ENCODE peak calls at places on chromosomes 16 and 17, in five cellular contexts. One of them, this sample, is unnamed. For H3K4me1 and H3K36me3, the result is how much of the 10 kb centered on the place peaks cover.

GRCh38 chr16:35714665-35715064 is 2255.3 kb downstream of the TP53TG3F start:
- DNase-seq in body of pancreas: no peak
- DNase-seq in adrenal gland: no peak
- DNase-seq in heart left ventricle: peak
- DNase-seq in esophagus squamous epithelium: no peak
- DNase-seq in this sample: no peak

GRCh38 chr16:12500771-12501170 is 302.9 kb downstream of the CPPED1 start:
- DNase-seq in body of pancreas: no peak
- DNase-seq in adrenal gland: peak
- DNase-seq in heart left ventricle: no peak
- DNase-seq in esophagus squamous epithelium: no peak
- DNase-seq in this sample: no peak

GRCh38 chr16:2779151-2779920 is 2.3 kb upstream of the ELOB start:
- DNase-seq in body of pancreas: no peak
- DNase-seq in adrenal gland: no peak
- DNase-seq in heart left ventricle: no peak
- DNase-seq in esophagus squamous epithelium: no peak
- DNase-seq in this sample: no peak

GRCh38 chr17:77444653-77445029 is 303.9 kb downstream of the SEC14L1 start:
- DNase-seq in body of pancreas: peak
- DNase-seq in adrenal gland: no peak
- DNase-seq in heart left ventricle: no peak
- DNase-seq in esophagus squamous epithelium: no peak
- DNase-seq in this sample: no peak

GRCh38 chr17:61205931-61206330 is 193.7 kb upstream of the TBX2 start:
- DNase-seq in body of pancreas: no peak
- DNase-seq in adrenal gland: no peak
- DNase-seq in heart left ventricle: no peak
- DNase-seq in esophagus squamous epithelium: no peak
- DNase-seq in this sample: no peak

GRCh38 chr16:31072540-31073072 is 1.4 kb downstream of the ZNF668 start:
- DNase-seq in body of pancreas: no peak
- DNase-seq in adrenal gland: no peak
- DNase-seq in heart left ventricle: no peak
- DNase-seq in esophagus squamous epithelium: no peak
- DNase-seq in this sample: no peak

GRCh38 chr17:7886227-7887037 is 2.2 kb upstream of the CHD3 start:
- DNase-seq in body of pancreas: peak
- DNase-seq in adrenal gland: peak
- DNase-seq in heart left ventricle: no peak
- DNase-seq in esophagus squamous epithelium: no peak
- DNase-seq in this sample: peak

GRCh38 chr17:3033741-3034577 is 29.4 kb downstream of the OR1D5 start:
- DNase-seq in body of pancreas: no peak
- DNase-seq in adrenal gland: no peak
- DNase-seq in heart left ventricle: no peak
- DNase-seq in esophagus squamous epithelium: no peak
- DNase-seq in this sample: no peak

GRCh38 chr17:82244413-82245140 is 15.7 kb downstream of the SLC16A3 start:
- DNase-seq in body of pancreas: no peak
- DNase-seq in adrenal gland: no peak
- DNase-seq in heart left ventricle: no peak
- DNase-seq in esophagus squamous epithelium: no peak
- DNase-seq in this sample: peak

GRCh38 chr16:50635505-50636392 is 45.4 kb downstream of the SNX20 start:
- DNase-seq in body of pancreas: no peak
- DNase-seq in adrenal gland: no peak
- DNase-seq in heart left ventricle: no peak
- DNase-seq in esophagus squamous epithelium: no peak
- DNase-seq in this sample: peak

GRCh38 chr16:89759742-89760366 is 38.5 kb downstream of the ZNF276 start:
- DNase-seq in body of pancreas: no peak
- DNase-seq in adrenal gland: no peak
- DNase-seq in heart left ventricle: no peak
- DNase-seq in esophagus squamous epithelium: no peak
- DNase-seq in this sample: no peak

GRCh38 chr16:81548901-81549546 is 104.4 kb downstream of the CMIP start:
- DNase-seq in body of pancreas: peak
- DNase-seq in adrenal gland: no peak
- DNase-seq in heart left ventricle: no peak
- DNase-seq in esophagus squamous epithelium: no peak
- DNase-seq in this sample: no peak
- H3K4me1 ChIP-seq in body of pancreas: under half
- H3K4me1 ChIP-seq in adrenal gland: under half
- H3K4me1 ChIP-seq in heart left ventricle: under half
- H3K4me1 ChIP-seq in esophagus squamous epithelium: under half
- H3K4me1 ChIP-seq in this sample: under half

GRCh38 chr16:14487579-14487978 is 142.5 kb downstream of the PARN start:
- DNase-seq in body of pancreas: no peak
- DNase-seq in adrenal gland: no peak
- DNase-seq in heart left ventricle: no peak
- DNase-seq in esophagus squamous epithelium: no peak
- DNase-seq in this sample: no peak

GRCh38 chr16:14485131-14485551 is 144.9 kb downstream of the PARN start:
- DNase-seq in body of pancreas: no peak
- DNase-seq in adrenal gland: no peak
- DNase-seq in heart left ventricle: no peak
- DNase-seq in esophagus squamous epithelium: no peak
- DNase-seq in this sample: no peak

GRCh38 chr16:14485811-14486519 is 144.1 kb downstream of the PARN start:
- DNase-seq in body of pancreas: no peak
- DNase-seq in adrenal gland: no peak
- DNase-seq in heart left ventricle: no peak
- DNase-seq in esophagus squamous epithelium: no peak
- DNase-seq in this sample: no peak

GRCh38 chr16:14489460-14489859 is 140.6 kb downstream of the PARN start:
- DNase-seq in body of pancreas: no peak
- DNase-seq in adrenal gland: peak
- DNase-seq in heart left ventricle: no peak
- DNase-seq in esophagus squamous epithelium: no peak
- DNase-seq in this sample: peak

DNA sequence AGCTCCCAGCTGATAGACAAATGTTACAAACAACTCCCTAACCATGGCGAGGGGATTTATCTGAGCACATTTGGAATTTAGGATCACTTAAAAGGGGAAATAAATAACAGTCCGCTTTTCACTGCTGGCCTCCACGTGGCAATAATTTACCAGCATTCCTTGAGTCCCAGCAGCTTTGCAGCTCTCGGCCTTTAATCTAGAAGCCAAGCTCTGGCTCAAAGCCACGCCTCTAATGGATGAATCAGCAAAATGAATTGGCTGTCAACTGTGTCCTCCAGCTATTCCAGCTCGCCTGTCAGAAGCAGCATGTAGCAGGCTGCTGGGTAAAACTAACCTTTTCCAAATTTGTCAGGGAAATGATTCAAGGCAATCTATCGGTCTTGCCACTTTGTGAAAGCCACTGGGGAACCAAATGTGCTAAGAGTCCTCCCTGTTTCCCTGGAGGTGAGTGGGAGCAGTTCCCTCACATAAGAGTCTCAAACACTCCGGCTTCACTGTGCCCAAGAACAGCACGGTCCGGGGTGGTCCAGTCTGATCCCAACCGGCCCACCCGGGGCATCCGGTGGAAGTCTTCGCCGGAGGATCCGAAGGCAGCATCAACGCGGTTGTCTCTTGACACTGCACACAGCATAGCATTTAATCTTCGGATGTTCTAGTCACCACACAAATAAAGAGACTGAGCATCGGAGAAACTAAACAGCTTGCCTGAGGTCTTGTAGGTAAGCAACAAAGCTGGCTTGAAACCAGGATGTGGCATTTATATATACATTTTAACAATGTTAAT is 143.3 kb downstream of the PARN start:
- DNase-seq in body of pancreas: peak
- DNase-seq in adrenal gland: peak
- DNase-seq in heart left ventricle: peak
- DNase-seq in esophagus squamous epithelium: no peak
- DNase-seq in this sample: peak
- TF ChIP-seq CTCF in body of pancreas: peak
- TF ChIP-seq CTCF in adrenal gland: peak
- TF ChIP-seq CTCF in heart left ventricle: no peak
- TF ChIP-seq CTCF in esophagus squamous epithelium: no peak
- TF ChIP-seq CTCF in this sample: no peak

DNA sequence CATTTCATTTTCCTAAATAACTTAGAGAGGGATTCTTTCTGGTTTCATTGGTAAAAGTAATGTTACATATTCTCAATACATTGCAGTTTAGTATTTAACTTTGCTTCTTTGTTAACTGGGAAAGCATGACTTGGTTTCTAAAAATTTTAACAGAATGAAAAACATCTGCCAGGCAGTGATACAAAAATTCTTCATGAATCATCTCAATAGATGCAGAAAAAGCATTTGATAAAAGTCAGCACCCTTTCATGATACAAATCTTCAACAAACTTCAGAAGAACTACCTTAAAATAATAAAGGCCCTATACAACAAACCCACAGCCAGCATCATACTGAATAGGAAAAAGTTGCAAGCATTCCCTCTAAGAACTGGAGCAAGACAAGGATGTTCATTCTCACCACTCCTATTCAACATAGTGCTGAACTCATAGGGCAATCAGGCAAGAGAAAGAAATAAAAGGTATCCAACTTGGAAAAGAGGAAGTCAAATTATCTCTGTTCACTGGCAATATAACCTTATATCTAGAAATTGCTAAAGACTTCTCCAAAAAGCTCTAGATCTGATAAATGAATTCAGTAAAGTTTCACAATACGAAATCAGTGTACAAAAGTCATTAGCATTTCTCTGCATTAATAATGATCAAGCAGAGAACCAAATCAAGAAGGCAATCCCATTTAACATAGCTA is 50.4 kb downstream of the SLFN5 start:
- DNase-seq in body of pancreas: no peak
- DNase-seq in adrenal gland: no peak
- DNase-seq in heart left ventricle: no peak
- DNase-seq in esophagus squamous epithelium: no peak
- DNase-seq in this sample: no peak
- H3K36me3 ChIP-seq in body of pancreas: under half
- H3K36me3 ChIP-seq in adrenal gland: under half
- H3K36me3 ChIP-seq in heart left ventricle: under half
- H3K36me3 ChIP-seq in esophagus squamous epithelium: under half
- H3K36me3 ChIP-seq in this sample: under half

GRCh38 chr17:1179112-1179634 is 608 bp downstream of the ABR start:
- DNase-seq in body of pancreas: no peak
- DNase-seq in adrenal gland: no peak
- DNase-seq in heart left ventricle: no peak
- DNase-seq in esophagus squamous epithelium: no peak
- DNase-seq in this sample: no peak

GRCh38 chr17:1180434-1180742 is 607 bp upstream of the ABR start:
- DNase-seq in body of pancreas: no peak
- DNase-seq in adrenal gland: no peak
- DNase-seq in heart left ventricle: no peak
- DNase-seq in esophagus squamous epithelium: no peak
- DNase-seq in this sample: no peak

GRCh38 chr17:1180958-1181768 is 1.4 kb upstream of the ABR start:
- DNase-seq in body of pancreas: no peak
- DNase-seq in adrenal gland: no peak
- DNase-seq in heart left ventricle: no peak
- DNase-seq in esophagus squamous epithelium: no peak
- DNase-seq in this sample: no peak

GRCh38 chr17:1181769-1182137 is 2.0 kb upstream of the ABR start:
- DNase-seq in body of pancreas: no peak
- DNase-seq in adrenal gland: no peak
- DNase-seq in heart left ventricle: no peak
- DNase-seq in esophagus squamous epithelium: no peak
- DNase-seq in this sample: no peak

DNA sequence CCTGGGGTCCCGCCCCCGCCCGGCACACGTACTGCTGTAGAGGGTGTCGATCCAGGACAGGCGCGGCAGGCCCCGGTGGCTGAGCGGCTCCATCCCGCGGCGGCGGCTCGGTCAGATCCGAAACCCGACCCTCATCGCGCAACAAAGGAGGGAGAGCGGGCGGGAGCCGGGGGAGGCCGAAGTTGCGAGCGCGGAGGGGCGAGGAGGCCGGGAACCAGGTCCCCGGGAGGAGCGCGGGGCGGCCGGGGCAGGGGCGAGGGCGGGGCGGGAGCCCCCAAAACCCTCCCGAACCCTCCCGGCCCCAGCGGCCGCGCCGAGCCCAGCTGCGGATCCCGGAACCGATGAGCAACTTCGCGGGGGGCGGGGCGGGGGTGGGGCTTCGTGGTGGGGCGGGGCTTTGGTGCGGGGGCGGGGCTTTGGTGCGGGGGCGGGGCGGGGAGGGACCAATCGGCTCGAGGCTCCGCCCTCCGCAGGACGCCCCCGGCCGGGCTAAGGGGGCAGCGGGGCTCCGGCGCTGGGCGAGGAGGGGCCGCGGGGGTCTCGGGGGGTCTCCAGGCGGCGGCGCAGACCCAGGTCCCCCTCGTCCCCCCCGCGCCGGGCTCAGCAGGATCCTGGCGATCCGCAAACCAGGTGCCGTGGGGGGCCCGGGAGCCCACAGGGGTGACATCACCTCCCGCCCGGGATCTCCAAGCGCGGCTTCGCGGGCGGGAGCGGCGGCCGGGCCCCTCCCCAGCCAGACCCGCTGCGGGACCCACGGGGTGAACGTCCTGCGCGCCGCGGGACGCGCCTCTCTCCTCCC is at the start of gene ABR:
- DNase-seq in body of pancreas: no peak
- DNase-seq in adrenal gland: peak
- DNase-seq in heart left ventricle: peak
- DNase-seq in esophagus squamous epithelium: no peak
- DNase-seq in this sample: no peak
- H3K4me1 ChIP-seq in body of pancreas: under half
- H3K4me1 ChIP-seq in adrenal gland: under half
- H3K4me1 ChIP-seq in heart left ventricle: under half
- H3K4me1 ChIP-seq in esophagus squamous epithelium: under half
- H3K4me1 ChIP-seq in this sample: under half

This sample was measured in BE2C.